ENCODE peak calls at places on chromosomes 12 and 14, in six cellular contexts. A, N, W, U, K and S are unnamed samples.

GRCh38 chr12:49038291-49038955 is 19.8 kb upstream of the PRKAG1 start:
- DNase-seq in A (no peak), U (no peak), W (no peak), K (no peak), N (no peak), S (no peak)

GRCh38 chr14:67335781-67336180 is 23.8 kb downstream of the ATP6V1D start:
- DNase-seq in A (no peak), U (no peak), W (no peak), K (peak; percentile 15), N (no peak), S (peak; percentile 44)

GRCh38 chr14:99382781-99383456 is 97.7 kb downstream of the SETD3 start:
- DNase-seq in W (no peak), A (no peak), U (no peak), N (no peak), K (peak; percentile 63), S (peak; percentile 69)

GRCh38 chr12:131095826-131096680 is 142.3 kb downstream of the ADGRD1 start:
- DNase-seq in K (no peak), U (no peak), N (no peak), A (no peak), W (peak; percentile 9), S (no peak)

GRCh38 chr14:93281937-93282336 is 50.9 kb downstream of the BTBD7 start:
- DNase-seq in W (no peak), A (no peak), U (no peak), K (no peak), N (no peak), S (no peak)

GRCh38 chr12:7951671-7952070 is 15.7 kb upstream of the SLC2A3 start:
- DNase-seq in U (no peak), W (no peak), N (no peak), K (no peak), A (no peak), S (no peak)

GRCh38 chr14:71574976-71575375 is 357.3 kb upstream of the RGS6 start:
- DNase-seq in N (no peak), U (no peak), A (no peak), W (no peak), K (peak; percentile 8), S (no peak)

GRCh38 chr12:15074351-15074750 is 101.5 kb downstream of the PDE6H start:
- DNase-seq in N (no peak), K (no peak), U (no peak), W (no peak), A (no peak), S (no peak)

GRCh38 chr14:92626041-92626440 is 112.5 kb downstream of the RIN3 start:
- DNase-seq in A (no peak), K (no peak), U (no peak), N (no peak), W (no peak), S (no peak)

GRCh38 chr12:57844725-57845477 is 1.6 kb downstream of the CTDSP2 start:
- DNase-seq in A (peak; percentile 86), N (no peak), W (peak; percentile 84), U (peak; percentile 57), K (peak; percentile 71), S (peak; percentile 76)

GRCh38 chr12:27013606-27014084 is 539 bp downstream of the TM7SF3 start:
- DNase-seq in N (no peak), U (peak; percentile 51), W (no peak), K (peak; percentile 27), A (peak; percentile 29), S (peak; percentile 81)

GRCh38 chr12:115785548-115785947 is 491.9 kb downstream of the MED13L start:
- DNase-seq in K (no peak), A (no peak), W (no peak), N (no peak), U (no peak), S (no peak)

GRCh38 chr14:71143391-71144290 is 236.4 kb downstream of the PCNX1 start:
- DNase-seq in W (no peak), A (no peak), N (no peak), U (peak; percentile 18), K (no peak), S (peak; percentile 87)

GRCh38 chr14:104446611-104447010 is 133.0 kb upstream of the C14orf180 start:
- DNase-seq in U (peak; percentile 1), W (no peak), A (no peak), N (peak; percentile 55), K (no peak), S (no peak)

GRCh38 chr14:94601961-94602391 is 10.2 kb upstream of the SERPINA3 start:
- DNase-seq in N (no peak), A (peak; percentile 80), W (peak; percentile 80), K (peak; percentile 49), U (peak; percentile 17), S (peak; percentile 14)

GRCh38 chr12:60689137-60689536 is 1093.3 kb downstream of the SLC16A7 start:
- DNase-seq in A (no peak), N (no peak), W (no peak), U (no peak), K (no peak), S (peak; percentile 40)

GRCh38 chr14:72716471-72716870 is 177.4 kb downstream of the DPF3 start:
- DNase-seq in A (no peak), W (no peak), U (no peak), K (no peak), N (no peak), S (no peak)

GRCh38 chr14:28773917-28774691 is 7.5 kb downstream of the FOXG1 start:
- DNase-seq in W (no peak), N (no peak), A (no peak), K (no peak), U (no peak), S (no peak)

GRCh38 chr12:56229819-56230448 is at the start of gene SLC39A5:
- DNase-seq in A (no peak), N (no peak), K (no peak), W (no peak), U (no peak), S (peak; percentile 39)

GRCh38 chr12:56229082-56229481 is 769 bp upstream of the SLC39A5 start:
- DNase-seq in W (no peak), U (no peak), A (no peak), N (no peak), K (no peak), S (peak; percentile 74)

GRCh38 chr12:56231184-56231582 is 1.3 kb downstream of the SLC39A5 start:
- DNase-seq in A (no peak), K (no peak), U (no peak), W (no peak), N (no peak), S (no peak)

GRCh38 chr12:56234746-56235436 is 5.0 kb downstream of the SLC39A5 start:
- DNase-seq in A (no peak), U (no peak), K (no peak), N (no peak), W (no peak), S (no peak)

DNA sequence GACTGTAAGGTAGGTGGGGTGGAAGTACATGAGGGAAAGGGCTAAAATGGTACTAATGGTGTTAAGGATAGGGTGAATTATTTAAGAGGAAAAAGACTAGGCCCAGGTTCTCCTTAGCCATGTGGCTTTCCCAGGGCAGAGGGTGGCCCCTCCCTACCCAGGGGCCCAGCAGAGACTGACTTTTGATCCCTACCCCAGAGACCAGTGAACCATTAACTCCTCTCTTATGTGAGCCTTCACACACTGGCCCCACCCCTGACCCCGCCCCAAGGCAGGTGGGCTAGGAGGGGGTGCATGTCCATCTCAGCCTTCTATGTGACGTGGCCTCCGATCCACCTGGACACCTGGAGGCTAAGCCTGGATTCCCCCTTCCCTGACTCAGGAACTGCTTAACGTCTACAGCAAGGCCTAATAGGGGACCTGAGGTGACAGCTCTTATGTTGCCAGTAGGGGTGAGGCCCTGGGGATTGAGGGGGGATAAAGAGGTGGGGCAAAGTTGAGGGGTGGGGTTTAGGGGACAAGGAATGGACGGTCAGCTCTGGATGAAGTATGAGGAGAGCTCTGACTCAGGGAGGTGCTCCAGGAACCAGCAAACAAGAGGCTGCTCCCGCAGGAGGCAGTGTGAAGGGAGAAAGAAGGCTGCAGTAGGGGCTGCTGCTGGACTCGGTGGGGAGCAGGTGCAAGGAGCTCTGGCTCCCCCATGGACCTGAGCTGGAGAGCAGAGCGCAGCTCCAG is 765 bp downstream of the SLC39A5 start:
- DNase-seq in A (no peak), N (no peak), K (no peak), W (no peak), U (no peak), S (no peak)
- TF ChIP-seq POLR2A in A (no peak), N (no peak), K (no peak), W (no peak), U (peak; percentile 72), S (no peak)

GRCh38 chr12:12645485-12645884 is 33.8 kb downstream of the CREBL2 start:
- DNase-seq in A (no peak), W (no peak), U (peak; percentile 35), K (no peak), N (no peak), S (peak; percentile 40)
- TF ChIP-seq CTCF in A (peak; percentile 35), W (peak; percentile 17), U (peak; percentile 52), K (no peak), N (peak; percentile 58), S (peak; percentile 18)

GRCh38 chr12:65891987-65892481 is 67.8 kb downstream of the HMGA2 start:
- DNase-seq in N (no peak), K (peak; percentile 64), A (peak; percentile 84), U (no peak), W (peak; percentile 76), S (no peak)
- TF ChIP-seq POLR2A in N (no peak), K (no peak), A (no peak), U (no peak), W (no peak), S (no peak)

GRCh38 chr12:117119592-117120198 is 20.5 kb upstream of the TESC start:
- DNase-seq in W (no peak), U (no peak), N (no peak), K (peak; percentile 56), A (no peak), S (peak; percentile 84)
- TF ChIP-seq CTCF in W (peak; percentile 38), U (peak; percentile 63), N (peak; percentile 67), K (peak; percentile 79), A (peak; percentile 65), S (peak; percentile 93)

DNA sequence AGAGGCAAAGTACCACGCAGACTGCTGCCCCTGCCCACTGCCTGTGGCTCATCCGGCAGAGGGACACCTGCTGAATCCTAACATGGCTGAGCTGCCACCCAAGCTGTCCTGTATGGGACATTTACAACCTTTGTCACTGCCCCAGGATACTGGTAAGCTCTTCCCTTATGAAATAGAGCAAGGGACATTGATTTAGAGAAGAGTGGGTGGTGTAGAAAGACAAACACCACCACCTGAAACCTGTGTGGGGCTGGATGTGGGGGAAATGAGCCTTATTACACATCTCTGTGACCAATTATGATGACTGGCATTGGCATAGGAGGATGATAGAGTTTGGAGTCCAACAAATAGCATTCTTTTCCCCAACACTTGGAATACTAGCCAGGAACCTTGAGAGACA is 81.2 kb upstream of the GZMB start:
- DNase-seq in U (no peak), W (no peak), N (peak; percentile 78), K (no peak), A (no peak), S (no peak)
- TF ChIP-seq POLR2A in U (no peak), W (no peak), N (no peak), K (no peak), A (no peak), S (no peak)

GRCh38 chr14:102509744-102510615 is at the start of gene ANKRD9:
- DNase-seq in N (peak; percentile 99), U (peak; percentile 90), K (peak; percentile 92), A (peak; percentile 97), W (peak; percentile 95), S (peak; percentile 92)
- TF ChIP-seq CTCF in N (no peak), U (peak; percentile 11), K (no peak), A (no peak), W (no peak), S (no peak)